ENCODE peak calls at places on chromosomes 11 and 22, in five cellular contexts. K, F, U, G and L are unnamed samples.

GRCh38 chr11:985435-985834 is 51.1 kb downstream of the MUC6 start:
- DNase-seq in K (no peak), U (no peak), G (no peak), F (no peak), L (no peak)

GRCh38 chr22:36563444-36563843 is 34.5 kb upstream of the EIF3D start:
- DNase-seq in U (no peak), K (no peak), F (no peak), G (no peak), L (no peak)

GRCh38 chr11:65102142-65103095 is 6.4 kb downstream of the VPS51 start:
- DNase-seq in F (no peak), G (no peak), U (no peak), K (no peak), L (no peak)

GRCh38 chr22:38114484-38115398 is 4.3 kb upstream of the BAIAP2L2 start:
- DNase-seq in U (peak), G (peak), F (peak), K (no peak), L (peak)

GRCh38 chr11:11078344-11078743 is 220.5 kb upstream of the ZBED5 start:
- DNase-seq in F (no peak), G (no peak), U (no peak), K (no peak), L (no peak)

GRCh38 chr22:42937164-42937854 is 77.6 kb downstream of the PACSIN2 start:
- DNase-seq in K (no peak), G (no peak), U (no peak), F (peak), L (peak)

GRCh38 chr11:103949781-103950180 is 86.7 kb upstream of the DDI1 start:
- DNase-seq in F (no peak), G (no peak), K (no peak), U (no peak), L (no peak)

GRCh38 chr11:58616594-58616993 is 5.9 kb upstream of the CNTF start:
- DNase-seq in F (no peak), G (peak), K (no peak), U (no peak), L (peak)

GRCh38 chr11:13135385-13136271 is 126.5 kb downstream of the RASSF10 start:
- DNase-seq in F (no peak), K (no peak), G (no peak), U (no peak), L (peak)

GRCh38 chr11:16403448-16403803 is 47.1 kb upstream of the SOX6 start:
- DNase-seq in G (no peak), F (no peak), K (no peak), U (no peak), L (no peak)

GRCh38 chr11:77819921-77820564 is 479 bp downstream of the RSF1 start:
- DNase-seq in K (peak), F (peak), U (peak), G (peak), L (no peak)

GRCh38 chr11:9092846-9093778 is 1.7 kb upstream of the SCUBE2 start:
- DNase-seq in G (no peak), F (no peak), U (no peak), K (no peak), L (no peak)

GRCh38 chr22:38882972-38883622 is 11.1 kb upstream of the CBX6 start:
- DNase-seq in K (no peak), G (no peak), U (no peak), F (no peak), L (no peak)

GRCh38 chr22:48572951-48573350 is 1254.7 kb downstream of the BRD1 start:
- DNase-seq in U (no peak), F (no peak), K (no peak), G (no peak), L (no peak)

GRCh38 chr11:28606930-28607329 is 498.7 kb downstream of the METTL15 start:
- DNase-seq in F (no peak), K (no peak), G (no peak), U (no peak), L (no peak)

GRCh38 chr22:46443850-46444389 is 93.5 kb downstream of the CELSR1 start:
- DNase-seq in K (no peak), F (no peak), U (no peak), G (no peak), L (no peak)

GRCh38 chr22:28629420-28630184 is 50.0 kb downstream of the TTC28 start:
- DNase-seq in G (no peak), F (peak), K (no peak), U (no peak), L (no peak)

GRCh38 chr22:17601031-17601430 is 27.5 kb downstream of the ATP6V1E1 start:
- DNase-seq in F (no peak), G (no peak), K (no peak), U (no peak), L (no peak)

GRCh38 chr22:39242809-39243442 is 1.9 kb downstream of the PDGFB start:
- DNase-seq in F (no peak), U (peak), G (no peak), K (no peak), L (no peak)

GRCh38 chr11:8111636-8112035 is 30.6 kb downstream of the TUB start:
- DNase-seq in K (no peak), F (no peak), U (peak), G (no peak), L (no peak)

DNA sequence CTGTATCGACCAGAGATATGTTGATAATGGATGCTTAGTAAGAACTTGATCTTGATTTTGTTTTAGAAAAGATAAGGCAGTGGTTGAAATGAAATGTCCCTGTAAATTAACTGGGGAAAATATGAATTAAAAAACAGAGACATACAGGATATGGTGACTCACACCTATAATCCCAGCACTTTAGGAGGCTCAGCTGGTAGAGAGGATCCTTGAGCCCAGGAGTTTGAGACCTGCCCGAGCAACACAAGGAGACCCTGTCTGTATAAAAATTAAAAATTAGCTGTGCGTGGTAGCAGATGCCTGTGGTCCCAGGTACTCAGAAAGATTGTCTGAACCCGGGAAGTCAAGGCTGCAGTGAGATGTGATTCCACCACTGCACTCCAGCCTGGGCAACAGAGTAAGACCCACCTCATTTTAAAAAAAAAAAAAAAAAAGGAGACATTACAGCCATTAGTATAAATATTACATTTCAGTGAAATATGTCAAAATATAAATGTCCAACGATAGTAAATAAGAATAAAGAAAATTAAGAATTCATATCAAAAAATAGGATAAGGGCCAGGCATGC is 4.6 kb downstream of the PICALM start:
- DNase-seq in U (no peak), F (no peak), G (no peak), K (no peak), L (no peak)
- H3K4me3 ChIP-seq in U (peak), F (no peak), G (no peak), K (peak), L (peak)

GRCh38 chr11:131178020-131178419 is 192.4 kb upstream of the NTM start:
- DNase-seq in U (no peak), K (no peak), G (no peak), F (no peak), L (no peak)

DNA sequence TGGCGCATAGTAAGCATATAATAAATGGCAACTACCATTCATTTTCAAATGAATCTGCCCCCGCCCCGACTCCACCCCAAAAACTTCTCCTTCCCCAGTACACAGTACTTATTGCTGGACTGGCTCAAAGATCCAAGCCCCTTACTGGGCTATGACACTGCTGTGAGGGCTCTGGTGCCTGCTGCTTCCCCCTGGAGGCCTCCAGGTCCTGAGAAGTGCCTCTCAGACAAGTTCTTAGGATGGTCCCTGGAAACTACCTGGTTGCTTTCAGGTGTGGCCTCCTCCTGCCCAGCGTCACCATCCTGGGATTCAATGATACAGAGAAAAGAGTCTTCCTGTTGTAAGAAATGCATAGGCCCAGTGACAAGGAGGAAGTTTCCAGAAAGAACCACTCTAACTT is 190.5 kb upstream of the NTM start:
- DNase-seq in K (no peak), G (no peak), U (no peak), F (no peak), L (no peak)
- TF ChIP-seq CTCF in K (no peak), G (no peak), U (no peak), F (no peak), L (no peak)

DNA sequence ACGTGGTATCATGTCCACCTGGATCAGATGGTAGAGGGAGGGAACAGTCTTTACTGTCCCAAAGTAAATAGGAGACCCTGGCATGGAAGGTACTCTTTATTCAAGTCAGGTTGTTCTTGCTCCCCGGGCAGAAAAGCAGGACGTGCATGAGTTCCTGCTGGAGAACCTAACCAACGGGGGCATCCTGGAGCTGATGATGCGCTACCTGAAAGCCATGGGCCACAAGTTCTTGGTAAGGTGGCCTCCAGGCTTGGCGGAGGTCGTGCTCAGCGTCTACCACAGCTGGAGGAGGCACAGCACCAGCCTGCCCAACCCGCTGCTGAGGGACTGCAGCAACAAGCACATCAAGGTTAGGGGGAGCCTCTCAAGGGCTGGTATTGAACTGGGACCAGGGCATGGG is 48.7 kb downstream of the CABIN1 start:
- DNase-seq in F (no peak), G (no peak), U (no peak), K (peak), L (no peak)
- H3K4me3 ChIP-seq in F (no peak), G (no peak), U (no peak), K (no peak), L (no peak)

GRCh38 chr11:118927554-118928107 is 1.9 kb upstream of the BCL9L start:
- DNase-seq in U (no peak), K (no peak), G (no peak), F (no peak), L (no peak)

GRCh38 chr11:118929496-118930151 is 3.9 kb upstream of the BCL9L start:
- DNase-seq in K (peak), G (peak), U (peak), F (peak), L (peak)

GRCh38 chr11:118930152-118930712 is 4.5 kb upstream of the BCL9L start:
- DNase-seq in G (peak), U (peak), F (no peak), K (peak), L (no peak)

GRCh38 chr11:118928108-118928869 is 2.6 kb upstream of the BCL9L start:
- DNase-seq in K (peak), U (peak), F (peak), G (peak), L (no peak)

GRCh38 chr11:118928870-118929495 is 3.3 kb upstream of the BCL9L start:
- DNase-seq in F (no peak), K (peak), G (peak), U (peak), L (no peak)
- TF ChIP-seq CTCF in F (no peak), K (no peak), G (no peak), U (peak), L (peak)

GRCh38 chr11:61556621-61557020 is 24.3 kb downstream of the SYT7 start:
- DNase-seq in F (no peak), G (no peak), K (no peak), U (no peak), L (no peak)

GRCh38 chr11:61554172-61554988 is 26.5 kb downstream of the SYT7 start:
- DNase-seq in K (no peak), U (no peak), F (no peak), G (no peak), L (no peak)

GRCh38 chr11:61555051-61555969 is 25.6 kb downstream of the SYT7 start:
- DNase-seq in G (no peak), F (peak), U (peak), K (no peak), L (no peak)

GRCh38 chr11:61553373-61554171 is 27.3 kb downstream of the SYT7 start:
- DNase-seq in F (no peak), G (no peak), U (no peak), K (no peak), L (no peak)

GRCh38 chr11:61555978-61556377 is 24.9 kb downstream of the SYT7 start:
- DNase-seq in K (no peak), F (no peak), G (no peak), U (no peak), L (no peak)
- H3K4me3 ChIP-seq in K (no peak), F (no peak), G (no peak), U (no peak), L (no peak)

GRCh38 chr22:32083814-32084213 is 40.8 kb downstream of the SLC5A1 start:
- DNase-seq in F (no peak), K (no peak), G (no peak), U (no peak), L (no peak)

GRCh38 chr22:32079110-32080089 is 36.3 kb downstream of the SLC5A1 start:
- DNase-seq in K (no peak), G (no peak), F (peak), U (no peak), L (peak)

GRCh38 chr22:32082331-32082730 is 39.3 kb downstream of the SLC5A1 start:
- DNase-seq in G (no peak), F (no peak), U (no peak), K (no peak), L (no peak)

GRCh38 chr22:32083000-32083399 is 39.9 kb downstream of the SLC5A1 start:
- DNase-seq in G (no peak), F (no peak), U (no peak), K (no peak), L (no peak)

GRCh38 chr22:32080904-32081303 is 37.8 kb downstream of the SLC5A1 start:
- DNase-seq in U (no peak), G (no peak), K (no peak), F (peak), L (peak)
- TF ChIP-seq CTCF in U (peak), G (peak), K (no peak), F (peak), L (peak)

GRCh38 chr11:119377961-119378667 is 3.4 kb downstream of the USP2 start:
- DNase-seq in F (no peak), K (no peak), U (no peak), G (no peak), L (no peak)

GRCh38 chr11:119376197-119376847 is 5.2 kb downstream of the USP2 start:
- DNase-seq in G (peak), U (no peak), K (no peak), F (no peak), L (no peak)

GRCh38 chr11:119378851-119379465 is 2.5 kb downstream of the USP2 start:
- DNase-seq in U (no peak), K (no peak), F (no peak), G (no peak), L (no peak)

GRCh38 chr11:119375629-119376196 is 5.8 kb downstream of the USP2 start:
- DNase-seq in K (no peak), F (no peak), U (no peak), G (peak), L (peak)

DNA sequence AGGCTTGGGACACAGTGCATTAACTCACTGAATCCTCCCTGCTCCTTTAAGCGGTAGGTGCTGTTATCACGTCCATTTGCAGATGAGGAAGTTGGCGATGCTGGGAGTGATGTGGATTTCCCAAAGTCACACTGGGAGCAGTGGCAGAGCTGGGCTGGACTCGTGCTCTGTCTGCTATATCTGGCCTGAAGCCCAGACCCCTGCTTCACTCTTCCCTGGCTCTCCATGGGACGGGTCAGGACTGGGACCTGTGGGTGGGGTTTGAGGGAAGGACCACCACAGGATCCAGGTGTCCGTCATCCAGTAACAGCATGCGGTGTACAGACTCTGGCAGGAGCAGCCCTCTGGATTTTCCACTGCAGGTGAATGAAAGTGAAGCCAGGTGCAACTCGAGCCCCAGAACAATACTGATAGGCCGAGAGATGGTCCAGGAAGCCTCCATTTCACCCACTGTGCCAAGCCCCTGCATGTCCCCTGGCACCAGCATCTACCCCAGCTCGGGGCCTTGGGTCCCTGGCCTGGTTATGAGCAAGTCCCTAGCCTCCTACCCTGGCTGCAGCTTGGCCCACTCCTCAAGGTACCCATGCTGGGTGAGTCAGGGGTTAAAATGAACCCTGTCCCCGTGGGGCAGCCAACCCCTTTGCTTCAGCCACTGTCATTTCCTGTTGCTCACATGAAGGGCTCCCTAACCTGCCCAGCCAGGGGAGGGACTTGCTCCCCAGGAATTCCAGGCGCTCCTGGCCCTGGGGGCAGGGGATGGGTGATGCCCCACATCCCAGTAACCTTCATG is 4.2 kb downstream of the USP2 start:
- DNase-seq in U (no peak), K (no peak), G (no peak), F (no peak), L (no peak)
- H3K4me3 ChIP-seq in U (no peak), K (no peak), G (peak), F (no peak), L (no peak)